ENCODE peak calls at places on chromosomes 4 and X, in five cellular contexts. R, F, G, L and I are unnamed samples.

GRCh38 chr4:139934786-139935330 is 219.1 kb downstream of the MAML3 start:
- DNase-seq in R (no peak), F (peak), G (no peak), L (no peak), I (no peak)

GRCh38 chr4:48315728-48316630 is 25.4 kb upstream of the SLAIN2 start:
- DNase-seq in R (peak), F (peak), G (peak), L (peak), I (no peak)

GRCh38 chrX:9829308-9830267 is 43.4 kb downstream of the SHROOM2 start:
- DNase-seq in R (no peak), F (no peak), G (peak), L (peak), I (peak)

GRCh38 chr4:173365359-173365996 is 5.3 kb upstream of the SAP30 start:
- DNase-seq in R (no peak), F (no peak), G (no peak), L (no peak), I (no peak)

GRCh38 chr4:153112071-153112460 is 92.2 kb upstream of the TRIM2 start:
- DNase-seq in R (peak), F (no peak), G (no peak), L (peak), I (no peak)

GRCh38 chr4:186727977-186728519 is 4.4 kb upstream of the FAT1 start:
- DNase-seq in R (no peak), F (peak), G (no peak), L (no peak), I (no peak)

GRCh38 chr4:184596617-184597185 is 52.5 kb downstream of the CASP3 start:
- DNase-seq in R (no peak), F (peak), G (no peak), L (no peak), I (no peak)

GRCh38 chrX:2572740-2573139 is 72.0 kb upstream of the DHRSX start:
- DNase-seq in R (no peak), F (no peak), G (peak), L (no peak), I (no peak)

GRCh38 chrX:19886888-19887531 is 390 bp downstream of the SH3KBP1 start:
- DNase-seq in R (no peak), F (peak), G (peak), L (no peak), I (no peak)

GRCh38 chr4:16236402-16237023 is 10.2 kb upstream of the TAPT1 start:
- DNase-seq in R (no peak), F (no peak), G (no peak), L (no peak), I (no peak)

GRCh38 chr4:56768772-56769171 is 52.7 kb downstream of the SPINK2 start:
- DNase-seq in R (no peak), F (peak), G (no peak), L (no peak), I (no peak)